ENCODE peak calls at places on chromosomes 5 and 9, in seven cellular contexts. One of them, this sample, is unnamed.

GRCh38 chr9:99752710-99753109 is 69.0 kb upstream of the NR4A3 start:
- DNase-seq in AG04450: no peak
- DNase-seq in left ventricle myocardium inferior: no peak
- DNase-seq in ascending aorta: no peak
- DNase-seq in right atrium auricular region: no peak
- DNase-seq in PC-3: peak; percentile 32
- DNase-seq in endodermal cell: no peak
- DNase-seq in this sample: no peak

GRCh38 chr5:10977011-10977410 is 216.0 kb upstream of the DAP start:
- DNase-seq in AG04450: no peak
- DNase-seq in left ventricle myocardium inferior: no peak
- DNase-seq in ascending aorta: no peak
- DNase-seq in right atrium auricular region: no peak
- DNase-seq in PC-3: no peak
- DNase-seq in endodermal cell: no peak
- DNase-seq in this sample: no peak

GRCh38 chr5:8845316-8845715 is 700.6 kb downstream of the SEMA5A start:
- DNase-seq in AG04450: no peak
- DNase-seq in left ventricle myocardium inferior: no peak
- DNase-seq in ascending aorta: no peak
- DNase-seq in right atrium auricular region: no peak
- DNase-seq in PC-3: peak; percentile 87
- DNase-seq in endodermal cell: no peak
- DNase-seq in this sample: no peak

GRCh38 chr9:18543406-18543965 is 69.5 kb downstream of the ADAMTSL1 start:
- DNase-seq in AG04450: peak; percentile 18
- DNase-seq in left ventricle myocardium inferior: no peak
- DNase-seq in ascending aorta: no peak
- DNase-seq in right atrium auricular region: no peak
- DNase-seq in PC-3: peak; percentile 81
- DNase-seq in endodermal cell: no peak
- DNase-seq in this sample: peak; percentile 24

GRCh38 chr9:13279284-13280162 is at the start of gene MPDZ:
- DNase-seq in AG04450: no peak
- DNase-seq in left ventricle myocardium inferior: peak; percentile 76
- DNase-seq in ascending aorta: peak; percentile 85
- DNase-seq in right atrium auricular region: peak; percentile 67
- DNase-seq in PC-3: peak; percentile 48
- DNase-seq in endodermal cell: peak; percentile 88
- DNase-seq in this sample: peak; percentile 83

GRCh38 chr9:34171753-34172535 is 6.9 kb upstream of the UBAP1 start:
- DNase-seq in AG04450: no peak
- DNase-seq in left ventricle myocardium inferior: no peak
- DNase-seq in ascending aorta: peak; percentile 33
- DNase-seq in right atrium auricular region: no peak
- DNase-seq in PC-3: no peak
- DNase-seq in endodermal cell: no peak
- DNase-seq in this sample: no peak

GRCh38 chr9:135602789-135603481 is 36.4 kb downstream of the GLT6D1 start:
- DNase-seq in AG04450: no peak
- DNase-seq in left ventricle myocardium inferior: peak; percentile 14
- DNase-seq in ascending aorta: no peak
- DNase-seq in right atrium auricular region: no peak
- DNase-seq in PC-3: peak; percentile 56
- DNase-seq in endodermal cell: peak; percentile 86
- DNase-seq in this sample: peak; percentile 58

GRCh38 chr5:148645527-148645926 is 8.8 kb downstream of the HTR4 start:
- DNase-seq in AG04450: no peak
- DNase-seq in left ventricle myocardium inferior: no peak
- DNase-seq in ascending aorta: no peak
- DNase-seq in right atrium auricular region: no peak
- DNase-seq in PC-3: no peak
- DNase-seq in endodermal cell: no peak
- DNase-seq in this sample: no peak

GRCh38 chr5:151758141-151758429 is 346 bp downstream of the ATOX1 start:
- DNase-seq in AG04450: no peak
- DNase-seq in left ventricle myocardium inferior: no peak
- DNase-seq in ascending aorta: no peak
- DNase-seq in right atrium auricular region: no peak
- DNase-seq in PC-3: no peak
- DNase-seq in endodermal cell: no peak
- DNase-seq in this sample: no peak

GRCh38 chr9:135588371-135588770 is 26.8 kb downstream of the PAEP start:
- DNase-seq in AG04450: no peak
- DNase-seq in left ventricle myocardium inferior: no peak
- DNase-seq in ascending aorta: no peak
- DNase-seq in right atrium auricular region: peak; percentile 34
- DNase-seq in PC-3: no peak
- DNase-seq in endodermal cell: no peak
- DNase-seq in this sample: no peak

GRCh38 chr5:135295852-135296251 is 103.2 kb downstream of the MACROH2A1 start:
- DNase-seq in AG04450: no peak
- DNase-seq in left ventricle myocardium inferior: no peak
- DNase-seq in ascending aorta: no peak
- DNase-seq in right atrium auricular region: no peak
- DNase-seq in PC-3: no peak
- DNase-seq in endodermal cell: no peak
- DNase-seq in this sample: no peak

GRCh38 chr5:68369436-68370125 is 154.0 kb downstream of the PIK3R1 start:
- DNase-seq in AG04450: no peak
- DNase-seq in left ventricle myocardium inferior: no peak
- DNase-seq in ascending aorta: no peak
- DNase-seq in right atrium auricular region: no peak
- DNase-seq in PC-3: no peak
- DNase-seq in endodermal cell: no peak
- DNase-seq in this sample: no peak

GRCh38 chr5:133773247-133774202 is 161.2 kb upstream of the FSTL4 start:
- DNase-seq in AG04450: no peak
- DNase-seq in left ventricle myocardium inferior: no peak
- DNase-seq in ascending aorta: no peak
- DNase-seq in right atrium auricular region: no peak
- DNase-seq in PC-3: no peak
- DNase-seq in endodermal cell: peak; percentile 30
- DNase-seq in this sample: no peak

GRCh38 chr5:159050408-159051091 is 49.2 kb downstream of the EBF1 start:
- DNase-seq in AG04450: no peak
- DNase-seq in left ventricle myocardium inferior: no peak
- DNase-seq in ascending aorta: peak; percentile 75
- DNase-seq in right atrium auricular region: no peak
- DNase-seq in PC-3: peak; percentile 17
- DNase-seq in endodermal cell: peak; percentile 72
- DNase-seq in this sample: peak; percentile 33

GRCh38 chr9:135255843-135256567 is 168.5 kb downstream of the OLFM1 start:
- DNase-seq in AG04450: no peak
- DNase-seq in left ventricle myocardium inferior: no peak
- DNase-seq in ascending aorta: no peak
- DNase-seq in right atrium auricular region: no peak
- DNase-seq in PC-3: no peak
- DNase-seq in endodermal cell: no peak
- DNase-seq in this sample: peak; percentile 4

GRCh38 chr5:53262348-53262970 is 152.9 kb upstream of the MOCS2 start:
- DNase-seq in AG04450: no peak
- DNase-seq in left ventricle myocardium inferior: no peak
- DNase-seq in ascending aorta: no peak
- DNase-seq in right atrium auricular region: no peak
- DNase-seq in PC-3: peak; percentile 69
- DNase-seq in endodermal cell: peak; percentile 63
- DNase-seq in this sample: peak; percentile 6

GRCh38 chr5:145791866-145792265 is 43.3 kb downstream of the PRELID2 start:
- DNase-seq in AG04450: no peak
- DNase-seq in left ventricle myocardium inferior: no peak
- DNase-seq in ascending aorta: no peak
- DNase-seq in right atrium auricular region: no peak
- DNase-seq in PC-3: no peak
- DNase-seq in endodermal cell: peak; percentile 61
- DNase-seq in this sample: no peak

GRCh38 chr5:173065155-173065554 is 9.0 kb downstream of the CREBRF start:
- DNase-seq in AG04450: no peak
- DNase-seq in left ventricle myocardium inferior: no peak
- DNase-seq in ascending aorta: no peak
- DNase-seq in right atrium auricular region: no peak
- DNase-seq in PC-3: no peak
- DNase-seq in endodermal cell: no peak
- DNase-seq in this sample: no peak

GRCh38 chr9:14352549-14352948 is 38.6 kb upstream of the NFIB start:
- DNase-seq in AG04450: no peak
- DNase-seq in left ventricle myocardium inferior: no peak
- DNase-seq in ascending aorta: no peak
- DNase-seq in right atrium auricular region: no peak
- DNase-seq in PC-3: no peak
- DNase-seq in endodermal cell: no peak
- DNase-seq in this sample: peak; percentile 45

GRCh38 chr5:34480810-34481528 is 175.2 kb upstream of the RAI14 start:
- DNase-seq in AG04450: no peak
- DNase-seq in left ventricle myocardium inferior: no peak
- DNase-seq in ascending aorta: no peak
- DNase-seq in right atrium auricular region: no peak
- DNase-seq in PC-3: no peak
- DNase-seq in endodermal cell: no peak
- DNase-seq in this sample: no peak

GRCh38 chr9:128503870-128504269 is 649 bp upstream of the GLE1 start:
- DNase-seq in AG04450: no peak
- DNase-seq in left ventricle myocardium inferior: no peak
- DNase-seq in ascending aorta: no peak
- DNase-seq in right atrium auricular region: no peak
- DNase-seq in PC-3: no peak
- DNase-seq in endodermal cell: no peak
- DNase-seq in this sample: no peak

DNA sequence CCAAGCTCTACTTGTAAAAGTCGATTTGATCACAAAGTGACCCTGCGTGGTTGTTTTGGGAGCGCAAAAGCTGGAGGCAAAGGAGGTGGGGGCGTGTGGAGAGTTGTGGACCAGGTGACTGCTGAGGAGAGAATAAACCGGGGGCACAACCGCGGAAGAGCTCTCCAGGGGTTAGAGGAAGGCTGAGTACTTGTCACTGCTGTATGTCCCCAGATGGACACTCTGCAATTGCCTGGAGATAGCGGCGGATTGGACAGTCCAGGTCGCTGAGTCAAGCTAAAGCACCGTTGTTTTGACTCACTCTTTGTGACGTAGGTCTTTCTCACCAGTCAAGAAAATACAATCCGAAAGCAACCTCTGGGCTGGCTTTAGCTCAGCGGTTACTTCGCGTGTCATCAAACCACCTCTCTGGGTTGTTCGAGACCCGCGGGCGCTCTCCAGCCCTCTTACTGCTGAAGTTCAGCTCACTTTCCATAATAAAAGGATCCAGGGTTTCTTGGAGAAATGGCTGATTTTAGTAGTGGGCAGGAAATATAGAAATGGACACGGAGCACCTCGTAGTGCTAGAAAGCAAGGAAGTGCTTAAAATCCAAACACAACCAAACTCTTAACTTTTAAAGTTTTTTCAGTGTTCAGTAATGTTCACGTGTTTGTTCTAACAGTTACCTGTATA is 25.7 kb downstream of the ZMAT2 start:
- DNase-seq in AG04450: peak; percentile 82
- DNase-seq in left ventricle myocardium inferior: no peak
- DNase-seq in ascending aorta: peak; percentile 67
- DNase-seq in right atrium auricular region: no peak
- DNase-seq in PC-3: no peak
- DNase-seq in endodermal cell: peak; percentile 93
- DNase-seq in this sample: peak; percentile 87
- H3K4me3 ChIP-seq in AG04450: peak overlapping the region; percentile 65
- H3K4me3 ChIP-seq in left ventricle myocardium inferior: peak overlapping the region; percentile 35
- H3K4me3 ChIP-seq in ascending aorta: no peak overlapping the region
- H3K4me3 ChIP-seq in right atrium auricular region: no peak overlapping the region
- H3K4me3 ChIP-seq in PC-3: no peak overlapping the region
- H3K4me3 ChIP-seq in endodermal cell: peak overlapping the region; percentile 91
- H3K4me3 ChIP-seq in this sample: peak overlapping the region; percentile 92

GRCh38 chr9:94017939-94018531 is 62.9 kb upstream of the BARX1 start:
- DNase-seq in AG04450: no peak
- DNase-seq in left ventricle myocardium inferior: no peak
- DNase-seq in ascending aorta: no peak
- DNase-seq in right atrium auricular region: no peak
- DNase-seq in PC-3: no peak
- DNase-seq in endodermal cell: no peak
- DNase-seq in this sample: no peak
- TF ChIP-seq CTCF in AG04450: no peak
- TF ChIP-seq CTCF in left ventricle myocardium inferior: no peak
- TF ChIP-seq CTCF in ascending aorta: no peak
- TF ChIP-seq CTCF in right atrium auricular region: no peak
- TF ChIP-seq CTCF in PC-3: no peak
- TF ChIP-seq CTCF in endodermal cell: no peak
- TF ChIP-seq CTCF in this sample: no peak

GRCh38 chr5:93610581-93611167 is 27.7 kb downstream of the NR2F1 start:
- DNase-seq in AG04450: no peak
- DNase-seq in left ventricle myocardium inferior: no peak
- DNase-seq in ascending aorta: no peak
- DNase-seq in right atrium auricular region: no peak
- DNase-seq in PC-3: no peak
- DNase-seq in endodermal cell: no peak
- DNase-seq in this sample: no peak

GRCh38 chr5:93606384-93606752 is 23.3 kb downstream of the NR2F1 start:
- DNase-seq in AG04450: no peak
- DNase-seq in left ventricle myocardium inferior: no peak
- DNase-seq in ascending aorta: no peak
- DNase-seq in right atrium auricular region: no peak
- DNase-seq in PC-3: no peak
- DNase-seq in endodermal cell: no peak
- DNase-seq in this sample: no peak

GRCh38 chr5:93609756-93610155 is 26.7 kb downstream of the NR2F1 start:
- DNase-seq in AG04450: no peak
- DNase-seq in left ventricle myocardium inferior: no peak
- DNase-seq in ascending aorta: no peak
- DNase-seq in right atrium auricular region: no peak
- DNase-seq in PC-3: no peak
- DNase-seq in endodermal cell: no peak
- DNase-seq in this sample: no peak

GRCh38 chr5:93604119-93604963 is 21.3 kb downstream of the NR2F1 start:
- DNase-seq in AG04450: no peak
- DNase-seq in left ventricle myocardium inferior: no peak
- DNase-seq in ascending aorta: no peak
- DNase-seq in right atrium auricular region: no peak
- DNase-seq in PC-3: no peak
- DNase-seq in endodermal cell: peak; percentile 76
- DNase-seq in this sample: no peak

GRCh38 chr5:93607367-93608258 is 24.6 kb downstream of the NR2F1 start:
- DNase-seq in AG04450: no peak
- DNase-seq in left ventricle myocardium inferior: no peak
- DNase-seq in ascending aorta: no peak
- DNase-seq in right atrium auricular region: no peak
- DNase-seq in PC-3: peak; percentile 94
- DNase-seq in endodermal cell: peak; percentile 85
- DNase-seq in this sample: peak; percentile 51
- H3K4me3 ChIP-seq in AG04450: peak overlapping the region; percentile 48
- H3K4me3 ChIP-seq in left ventricle myocardium inferior: peak overlapping the region; percentile 9
- H3K4me3 ChIP-seq in ascending aorta: peak overlapping the region; percentile 17
- H3K4me3 ChIP-seq in right atrium auricular region: no peak overlapping the region
- H3K4me3 ChIP-seq in PC-3: peak overlapping the region; percentile 70
- H3K4me3 ChIP-seq in endodermal cell: peak overlapping the region; percentile 54
- H3K4me3 ChIP-seq in this sample: peak overlapping the region; percentile 39

DNA sequence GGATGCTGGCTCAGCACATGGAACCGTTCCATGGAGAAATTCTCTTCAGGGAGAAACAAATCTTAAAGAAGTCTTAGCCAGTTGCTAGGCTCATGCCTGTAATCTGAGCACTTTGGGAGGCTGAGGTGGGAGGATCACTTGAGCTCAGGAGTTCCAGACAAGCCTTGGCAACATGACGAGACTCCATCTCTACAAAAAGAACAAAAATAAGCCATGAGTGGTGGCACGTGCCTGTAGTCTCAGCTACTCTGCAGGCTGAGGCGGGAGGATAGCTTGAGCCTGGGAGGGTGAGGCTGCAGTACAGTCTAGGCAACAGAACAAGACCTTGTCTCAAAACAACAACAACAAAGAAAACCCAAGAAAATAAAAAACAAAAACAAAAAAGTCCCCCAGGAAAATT is 8.2 kb downstream of the HSPB3 start:
- DNase-seq in AG04450: no peak
- DNase-seq in left ventricle myocardium inferior: no peak
- DNase-seq in ascending aorta: no peak
- DNase-seq in right atrium auricular region: no peak
- DNase-seq in PC-3: no peak
- DNase-seq in endodermal cell: no peak
- DNase-seq in this sample: no peak
- TF ChIP-seq CTCF in AG04450: no peak
- TF ChIP-seq CTCF in left ventricle myocardium inferior: no peak
- TF ChIP-seq CTCF in ascending aorta: no peak
- TF ChIP-seq CTCF in right atrium auricular region: no peak
- TF ChIP-seq CTCF in PC-3: no peak
- TF ChIP-seq CTCF in endodermal cell: no peak
- TF ChIP-seq CTCF in this sample: no peak